ENCODE peak calls at places on chromosomes 12 and 14, in six cellular contexts. O is neuronal stem cell, G is mesenchymal stem cell, S is IMR-90, H is mesendoderm, E is H1. L is an unnamed sample.

GRCh38 chr14:22558221-22558913 is 30.7 kb downstream of the DAD1 start:
- DNase-seq in O (no peak), G (no peak), S (no peak), H (peak; percentile 64), E (no peak), L (peak; percentile 74)

GRCh38 chr12:89709994-89710872 is 1.6 kb upstream of the ATP2B1 start:
- DNase-seq in O (no peak), G (no peak), S (peak; percentile 54), H (no peak), E (no peak), L (peak; percentile 74)

GRCh38 chr14:50344116-50344775 is 32.1 kb downstream of the DMAC2L start:
- DNase-seq in O (no peak), G (peak; percentile 68), S (peak; percentile 63), H (no peak), E (no peak), L (no peak)

GRCh38 chr12:65948320-65949008 is 124.2 kb downstream of the HMGA2 start:
- DNase-seq in O (no peak), G (peak; percentile 81), S (peak; percentile 96), H (no peak), E (no peak), L (no peak)

GRCh38 chr14:85293820-85294219 is 236.1 kb upstream of the FLRT2 start:
- DNase-seq in O (no peak), G (no peak), S (no peak), H (no peak), E (no peak), L (no peak)

GRCh38 chr14:77681196-77682157 is 26.3 kb downstream of the ALKBH1 start:
- DNase-seq in O (no peak), G (peak; percentile 25), S (peak; percentile 25), H (no peak), E (no peak), L (no peak)

GRCh38 chr14:64737391-64738305 is 33.4 kb downstream of the PLEKHG3 start:
- DNase-seq in O (no peak), G (no peak), S (no peak), H (no peak), E (no peak), L (no peak)

GRCh38 chr12:100651694-100652093 is 78.2 kb downstream of the GAS2L3 start:
- DNase-seq in O (no peak), G (no peak), S (no peak), H (peak; percentile 49), E (no peak), L (peak; percentile 40)

GRCh38 chr12:32402170-32402569 is 2.8 kb downstream of the FGD4 start:
- DNase-seq in O (no peak), G (no peak), S (no peak), H (peak; percentile 20), E (no peak), L (no peak)

GRCh38 chr12:47981496-47982260 is 18.3 kb downstream of the TMEM106C start:
- DNase-seq in O (no peak), G (no peak), S (no peak), H (no peak), E (no peak), L (no peak)

GRCh38 chr14:76772300-76773187 is 11.3 kb downstream of the VASH1 start:
- DNase-seq in O (no peak), G (peak; percentile 95), S (peak; percentile 61), H (peak; percentile 95), E (no peak), L (peak; percentile 78)

GRCh38 chr12:120496353-120497340 is 734 bp downstream of the DYNLL1 start:
- DNase-seq in O (peak; percentile 70), G (peak; percentile 63), S (peak; percentile 56), H (peak; percentile 62), E (no peak), L (peak; percentile 53)

GRCh38 chr14:95943699-95944098 is 67.1 kb downstream of the TUNAR start:
- DNase-seq in O (peak; percentile 70), G (no peak), S (no peak), H (peak; percentile 82), E (no peak), L (no peak)

GRCh38 chr12:69821441-69822204 is 3.4 kb upstream of the MYRFL start:
- DNase-seq in O (no peak), G (peak; percentile 43), S (peak; percentile 68), H (no peak), E (no peak), L (no peak)

GRCh38 chr12:68012712-68013111 is 23.5 kb downstream of the IFNG-AS1 start:
- DNase-seq in O (no peak), G (peak; percentile 15), S (no peak), H (no peak), E (no peak), L (no peak)

GRCh38 chr12:121295746-121296617 is 527 bp downstream of the CAMKK2 start:
- DNase-seq in O (peak; percentile 33), G (peak; percentile 29), S (no peak), H (peak; percentile 35), E (no peak), L (peak; percentile 50)

GRCh38 chr12:69464433-69464832 is 5.8 kb upstream of the FRS2 start:
- DNase-seq in O (no peak), G (no peak), S (peak; percentile 11), H (no peak), E (no peak), L (no peak)

GRCh38 chr12:57214398-57214781 is 2.2 kb upstream of the NXPH4 start:
- DNase-seq in O (peak; percentile 65), G (peak; percentile 71), S (peak; percentile 50), H (peak; percentile 80), E (no peak), L (peak; percentile 91)

GRCh38 chr12:122888232-122888752 is 7.6 kb downstream of the VPS37B start:
- DNase-seq in O (no peak), G (peak; percentile 85), S (peak; percentile 69), H (peak; percentile 95), E (no peak), L (peak; percentile 83)

GRCh38 chr12:52260351-52261210 is 13.9 kb upstream of the KRT86 start:
- DNase-seq in O (no peak), G (no peak), S (peak; percentile 80), H (no peak), E (no peak), L (no peak)

GRCh38 chr12:58648151-58648550 is 272.2 kb downstream of the LRIG3 start:
- DNase-seq in O (no peak), G (no peak), S (no peak), H (no peak), E (no peak), L (no peak)

GRCh38 chr12:113359133-113359938 is 949 bp downstream of the PLBD2 start:
- DNase-seq in O (no peak), G (no peak), S (peak; percentile 14), H (no peak), E (no peak), L (no peak)

GRCh38 chr12:105574056-105574715 is 243.7 kb downstream of the C12orf75 start:
- DNase-seq in O (no peak), G (no peak), S (no peak), H (no peak), E (no peak), L (no peak)

GRCh38 chr12:39622306-39622705 is 2.7 kb upstream of the ABCD2 start:
- DNase-seq in O (no peak), G (no peak), S (no peak), H (no peak), E (no peak), L (no peak)

GRCh38 chr14:92690171-92691011 is 58.0 kb downstream of the LGMN start:
- DNase-seq in O (no peak), G (peak; percentile 50), S (peak; percentile 59), H (peak; percentile 36), E (no peak), L (peak; percentile 52)

GRCh38 chr14:29545714-29546113 is 381.9 kb downstream of the PRKD1 start:
- DNase-seq in O (no peak), G (no peak), S (peak; percentile 25), H (no peak), E (no peak), L (no peak)

GRCh38 chr12:76446090-76446489 is 97.9 kb upstream of the BBS10 start:
- DNase-seq in O (no peak), G (no peak), S (no peak), H (no peak), E (no peak), L (no peak)

GRCh38 chr12:119444462-119445044 is 110.0 kb downstream of the CCDC60 start:
- DNase-seq in O (peak; percentile 69), G (no peak), S (no peak), H (peak; percentile 88), E (peak; percentile 43), L (peak; percentile 87)

GRCh38 chr12:119668315-119668651 is 350 bp downstream of the PRKAB1 start:
- DNase-seq in O (no peak), G (no peak), S (peak; percentile 8), H (no peak), E (no peak), L (no peak)

GRCh38 chr12:71439613-71440392 is at the start of gene LGR5:
- DNase-seq in O (peak; percentile 69), G (peak; percentile 39), S (peak; percentile 7), H (peak; percentile 84), E (no peak), L (peak; percentile 76)

GRCh38 chr14:34051966-34052657 is 101.2 kb upstream of the EGLN3 start:
- DNase-seq in O (no peak), G (peak; percentile 75), S (no peak), H (no peak), E (no peak), L (no peak)
- H3K4me2 ChIP-seq in O (no peak overlapping the region), G (no peak overlapping the region), S (no peak overlapping the region), H (no peak overlapping the region), E (no peak overlapping the region), L (no peak overlapping the region)

GRCh38 chr14:67675219-67675582 is 769 bp upstream of the VTI1B start:
- DNase-seq in O (peak; percentile 2), G (no peak), S (no peak), H (peak; percentile 14), E (no peak), L (no peak)
- H3K4ac ChIP-seq in O (no peak overlapping the region), G (no peak overlapping the region), S (peak overlapping the region; percentile 93), H (no peak overlapping the region), E (no peak overlapping the region), L (no peak overlapping the region)

DNA sequence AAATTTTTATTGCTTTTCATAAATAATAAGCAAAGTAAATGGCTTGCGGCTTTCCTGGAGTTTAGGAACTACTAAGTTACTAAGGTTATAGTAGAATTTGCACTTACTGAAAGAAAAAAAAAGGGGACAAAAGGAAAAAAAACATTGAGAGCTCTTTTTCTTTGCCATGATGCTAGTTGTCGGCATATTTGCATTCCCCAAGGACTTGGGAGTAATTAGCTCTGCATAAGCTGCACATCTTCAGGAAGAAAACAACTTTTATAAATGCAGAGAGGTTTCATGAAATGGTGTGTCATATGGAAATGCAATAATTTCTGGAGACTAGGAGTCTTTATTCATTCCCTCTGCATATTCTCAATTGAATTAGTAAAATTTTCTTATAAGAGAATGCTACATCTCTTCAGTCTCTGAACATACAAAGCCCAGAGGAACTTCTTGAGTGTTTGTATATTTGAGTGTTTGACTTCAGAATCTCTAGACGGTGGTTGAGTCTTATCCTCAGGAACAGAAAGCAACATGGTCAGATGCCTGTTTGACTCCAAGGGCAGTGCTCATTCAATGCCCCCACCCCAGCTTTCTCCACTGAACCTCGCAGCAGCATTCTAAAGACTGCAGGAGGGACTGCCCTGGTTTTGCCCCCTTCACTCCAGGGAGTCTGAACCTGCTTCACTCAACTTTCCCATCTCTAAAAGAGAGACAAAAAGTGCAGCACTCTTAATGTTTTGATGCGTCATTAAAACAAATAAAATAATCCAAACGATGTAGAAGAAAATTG is 158.9 kb upstream of the EEA1 start:
- DNase-seq in O (no peak), G (peak; percentile 19), S (no peak), H (no peak), E (no peak), L (no peak)
- H2BK15ac ChIP-seq in O (no peak overlapping the region), G (peak overlapping the region; percentile 96), S (peak overlapping the region; percentile 77), H (peak overlapping the region; percentile 85), E (no peak overlapping the region), L (no peak overlapping the region)

GRCh38 chr12:54588110-54588831 is at the start of gene PPP1R1A:
- DNase-seq in O (peak; percentile 31), G (no peak), S (no peak), H (peak; percentile 26), E (no peak), L (peak; percentile 71)
- H3K4me2 ChIP-seq in O (peak within 1 kb of the TSS; percentile 99), G (peak within 1 kb of the TSS; percentile 81), S (no peak within 1 kb of the TSS), H (peak within 1 kb of the TSS; percentile 69), E (peak within 1 kb of the TSS; percentile 88), L (peak within 1 kb of the TSS; percentile 60)

L was measured in H9.